ENCODE peak calls at places on chromosome X, in seven cellular contexts. Y, T, U, E, J, B and W are unnamed samples.

GRCh38 chrX:136423724-136424123 is 64.0 kb upstream of the BRS3 start:
- DNase-seq in Y (no peak), T (no peak), U (no peak), E (no peak), J (no peak), B (no peak), W (no peak)

GRCh38 chrX:102858826-102859627 is 78.0 kb upstream of the RAB40AL start:
- DNase-seq in Y (no peak), T (no peak), U (no peak), E (no peak), J (no peak), B (no peak), W (peak; percentile 83)

GRCh38 chrX:72394518-72395163 is 88.9 kb upstream of the CITED1 start:
- DNase-seq in Y (no peak), T (no peak), U (no peak), E (no peak), J (peak; percentile 10), B (peak; percentile 5), W (no peak)

GRCh38 chrX:39972340-39972739 is 125.4 kb downstream of the BCOR start:
- DNase-seq in Y (no peak), T (no peak), U (no peak), E (no peak), J (no peak), B (peak; percentile 68), W (no peak)

GRCh38 chrX:107675823-107676555 is 47.7 kb downstream of the PRPS1 start:
- DNase-seq in Y (no peak), T (no peak), U (peak; percentile 78), E (no peak), J (no peak), B (no peak), W (no peak)

GRCh38 chrX:8504451-8504850 is 39.8 kb downstream of the VCX3B start:
- DNase-seq in Y (no peak), T (no peak), U (no peak), E (no peak), J (no peak), B (no peak), W (no peak)

GRCh38 chrX:17082831-17083230 is 136.4 kb downstream of the REPS2 start:
- DNase-seq in Y (no peak), T (no peak), U (no peak), E (no peak), J (no peak), B (peak; percentile 16), W (no peak)

GRCh38 chrX:100995469-100995868 is 26.0 kb downstream of the ARL13A start:
- DNase-seq in Y (no peak), T (no peak), U (no peak), E (no peak), J (peak; percentile 64), B (peak; percentile 59), W (no peak)

GRCh38 chrX:103864886-103865534 is 33.0 kb upstream of the RAB9B start:
- DNase-seq in Y (no peak), T (no peak), U (no peak), E (no peak), J (no peak), B (peak; percentile 8), W (no peak)

GRCh38 chrX:30067677-30068076 is 147.7 kb upstream of the MAGEB2 start:
- DNase-seq in Y (no peak), T (no peak), U (no peak), E (no peak), J (no peak), B (no peak), W (no peak)

GRCh38 chrX:51891821-51892551 is 1.4 kb upstream of the MAGED1 start:
- DNase-seq in Y (no peak), T (no peak), U (peak; percentile 65), E (no peak), J (peak; percentile 11), B (no peak), W (no peak)

GRCh38 chrX:34877451-34877850 is 65.1 kb upstream of the FAM47B start:
- DNase-seq in Y (no peak), T (no peak), U (no peak), E (no peak), J (no peak), B (peak; percentile 4), W (no peak)

GRCh38 chrX:46456125-46456922 is 88.9 kb downstream of the ZNF674 start:
- DNase-seq in Y (no peak), T (no peak), U (no peak), E (no peak), J (no peak), B (no peak), W (no peak)

GRCh38 chrX:38985375-38985774 is 184.1 kb downstream of the MID1IP1 start:
- DNase-seq in Y (no peak), T (no peak), U (no peak), E (no peak), J (no peak), B (no peak), W (no peak)

GRCh38 chrX:71618787-71619186 is 476 bp upstream of the CXCR3 start:
- DNase-seq in Y (no peak), T (no peak), U (peak; percentile 22), E (no peak), J (no peak), B (no peak), W (no peak)

GRCh38 chrX:148582353-148582752 is 81.9 kb downstream of the AFF2 start:
- DNase-seq in Y (no peak), T (no peak), U (no peak), E (no peak), J (no peak), B (no peak), W (no peak)

GRCh38 chrX:2862404-2862803 is 33.7 kb downstream of the GYG2 start:
- DNase-seq in Y (no peak), T (no peak), U (no peak), E (no peak), J (no peak), B (no peak), W (no peak)

GRCh38 chrX:19682712-19683331 is 167.5 kb upstream of the MAP3K15 start:
- DNase-seq in Y (peak; percentile 49), T (peak; percentile 3), U (peak; percentile 75), E (peak; percentile 37), J (peak; percentile 73), B (peak; percentile 41), W (no peak)

GRCh38 chrX:20061869-20062254 is 54.8 kb downstream of the MAP7D2 start:
- DNase-seq in Y (no peak), T (no peak), U (no peak), E (no peak), J (no peak), B (peak; percentile 26), W (no peak)

GRCh38 chrX:42948723-42949122 is 170.8 kb upstream of the PPP1R2C start:
- DNase-seq in Y (no peak), T (no peak), U (no peak), E (no peak), J (no peak), B (no peak), W (no peak)

GRCh38 chrX:24842486-24842885 is 148.8 kb downstream of the POLA1 start:
- DNase-seq in Y (no peak), T (no peak), U (no peak), E (no peak), J (no peak), B (no peak), W (no peak)

GRCh38 chrX:23936198-23936597 is 28.4 kb downstream of the CXorf58 start:
- DNase-seq in Y (no peak), T (no peak), U (no peak), E (no peak), J (no peak), B (no peak), W (no peak)

GRCh38 chrX:103918050-103918449 is 44.4 kb upstream of the TMSB15B start:
- DNase-seq in Y (no peak), T (peak; percentile 53), U (peak; percentile 71), E (peak; percentile 10), J (no peak), B (peak; percentile 54), W (peak; percentile 83)

GRCh38 chrX:131741103-131741581 is 197.3 kb downstream of the OR13H1 start:
- DNase-seq in Y (no peak), T (no peak), U (peak; percentile 91), E (no peak), J (no peak), B (no peak), W (no peak)